ENCODE peak calls at places on chromosomes 16 and 17, in ten cellular contexts. N, V, T, I, A, C, G, Y, F and H are unnamed samples.

GRCh38 chr16:81755915-81756644 is 23.0 kb upstream of the PLCG2 start:
- DNase-seq in V (no peak), G (peak), N (peak), Y (no peak), F (no peak), T (no peak), C (no peak), A (peak), I (peak), H (no peak)

GRCh38 chr16:14539631-14540030 is 90.4 kb downstream of the PARN start:
- DNase-seq in A (no peak), G (no peak), C (no peak), V (no peak), T (no peak), Y (no peak), F (no peak), I (no peak), N (no peak), H (no peak)

GRCh38 chr16:1070084-1070987 is 2.2 kb upstream of the SSTR5 start:
- DNase-seq in C (no peak), V (no peak), I (no peak), G (no peak), T (no peak), F (no peak), N (no peak), Y (no peak), A (no peak), H (no peak)

GRCh38 chr17:1271020-1271423 is 778 bp downstream of the BHLHA9 start:
- DNase-seq in I (no peak), G (no peak), V (no peak), T (no peak), Y (no peak), F (no peak), C (no peak), A (no peak), N (no peak), H (no peak)

GRCh38 chr16:8565498-8565897 is 24.8 kb downstream of the TMEM114 start:
- DNase-seq in F (no peak), V (no peak), C (no peak), N (no peak), I (no peak), Y (peak), G (no peak), A (no peak), T (no peak), H (no peak)

GRCh38 chr17:39404542-39405378 is 3.3 kb upstream of the FBXL20 start:
- DNase-seq in T (no peak), G (peak), N (no peak), A (no peak), V (peak), F (no peak), I (peak), C (peak), Y (no peak), H (no peak)

GRCh38 chr16:85151603-85152413 is 39.5 kb upstream of the CIBAR2 start:
- DNase-seq in N (peak), F (no peak), G (peak), A (peak), C (peak), I (no peak), V (peak), T (no peak), Y (no peak), H (peak)

GRCh38 chr17:781920-782731 is at the start of the genes GLOD4 and MRM3:
- DNase-seq in I (peak), G (peak), T (peak), Y (peak), N (peak), F (peak), A (peak), V (peak), C (peak), H (peak)

GRCh38 chr16:85166699-85167588 is 54.7 kb upstream of the CIBAR2 start:
- DNase-seq in Y (no peak), A (no peak), T (no peak), C (no peak), I (no peak), F (no peak), N (no peak), G (no peak), V (no peak), H (no peak)

GRCh38 chr17:19753661-19754463 is 5.8 kb upstream of the ALDH3A1 start:
- DNase-seq in G (no peak), N (peak), Y (peak), F (no peak), I (no peak), C (no peak), A (peak), T (no peak), V (no peak), H (peak)

GRCh38 chr17:77527394-77527793 is 386.6 kb downstream of the SEC14L1 start:
- DNase-seq in N (no peak), Y (peak), G (no peak), F (no peak), A (no peak), V (no peak), T (no peak), I (no peak), C (no peak), H (no peak)

GRCh38 chr17:37815516-37815915 is 70.7 kb upstream of the HNF1B start:
- DNase-seq in I (no peak), V (no peak), C (no peak), T (no peak), A (no peak), G (peak), Y (no peak), N (no peak), F (no peak), H (no peak)